ENCODE peak calls at places on chromosome 2, in six cellular contexts. P, W, B, F, J and Y are unnamed samples. For H3K9me3, the result is how much of the 10 kb centered on the place peaks cover.

GRCh38 chr2:158676295-158676694 is 118.8 kb upstream of the DAPL1 start:
- DNase-seq in P (no peak), W (no peak), B (no peak), F (no peak), J (no peak), Y (no peak)

GRCh38 chr2:47767497-47767844 is 15.5 kb upstream of the MSH6 start:
- DNase-seq in P (no peak), W (no peak), B (no peak), F (no peak), J (no peak), Y (no peak)

GRCh38 chr2:164813535-164813934 is 28.1 kb downstream of the COBLL1 start:
- DNase-seq in P (no peak), W (no peak), B (no peak), F (no peak), J (no peak), Y (no peak)

GRCh38 chr2:42752299-42752698 is 11.6 kb downstream of the OXER1 start:
- DNase-seq in P (no peak), W (no peak), B (no peak), F (no peak), J (no peak), Y (no peak)

GRCh38 chr2:101949304-101949703 is 42.5 kb upstream of the IL1R2 start:
- DNase-seq in P (no peak), W (no peak), B (no peak), F (no peak), J (no peak), Y (no peak)

GRCh38 chr2:218266316-218266979 is 3.5 kb downstream of the AAMP start:
- DNase-seq in P (no peak), W (no peak), B (no peak), F (no peak), J (no peak), Y (no peak)

GRCh38 chr2:207499114-207499513 is 30.6 kb upstream of the CREB1 start:
- DNase-seq in P (no peak), W (no peak), B (no peak), F (no peak), J (no peak), Y (no peak)

GRCh38 chr2:218960196-218961165 is 1.0 kb downstream of the CDK5R2 start:
- DNase-seq in P (no peak), W (no peak), B (no peak), F (peak), J (no peak), Y (no peak)

GRCh38 chr2:235900631-235901030 is 267.6 kb downstream of the GBX2 start:
- DNase-seq in P (no peak), W (no peak), B (no peak), F (no peak), J (no peak), Y (no peak)

GRCh38 chr2:188142636-188143035 is 149.0 kb upstream of the GULP1 start:
- DNase-seq in P (no peak), W (no peak), B (no peak), F (no peak), J (no peak), Y (no peak)

GRCh38 chr2:154244932-154245331 is 373.2 kb downstream of the GALNT13 start:
- DNase-seq in P (no peak), W (no peak), B (no peak), F (no peak), J (no peak), Y (no peak)

GRCh38 chr2:3034396-3034795 is 343.2 kb downstream of the EIPR1 start:
- DNase-seq in P (no peak), W (no peak), B (no peak), F (no peak), J (no peak), Y (no peak)

GRCh38 chr2:196063773-196064172 is 4.9 kb downstream of the DNAH7 start:
- DNase-seq in P (no peak), W (no peak), B (no peak), F (no peak), J (no peak), Y (no peak)

GRCh38 chr2:149768320-149768799 is 180.8 kb upstream of the MMADHC start:
- DNase-seq in P (no peak), W (no peak), B (no peak), F (no peak), J (no peak), Y (no peak)

GRCh38 chr2:127424598-127425379 is 6.6 kb downstream of the PROC start:
- DNase-seq in P (no peak), W (no peak), B (no peak), F (no peak), J (no peak), Y (no peak)

GRCh38 chr2:46276652-46277051 is 20.6 kb upstream of the EPAS1 start:
- DNase-seq in P (no peak), W (no peak), B (no peak), F (no peak), J (no peak), Y (no peak)

GRCh38 chr2:110874565-110875383 is 142.4 kb downstream of the ACOXL start:
- DNase-seq in P (no peak), W (no peak), B (no peak), F (no peak), J (no peak), Y (no peak)

GRCh38 chr2:60945341-60945740 is 64.0 kb downstream of the REL start:
- DNase-seq in P (no peak), W (no peak), B (no peak), F (no peak), J (no peak), Y (no peak)

GRCh38 chr2:152468832-152469692 is 134.1 kb downstream of the FMNL2 start:
- DNase-seq in P (no peak), W (no peak), B (no peak), F (no peak), J (no peak), Y (peak)

GRCh38 chr2:172674034-172674967 is 61.3 kb upstream of the RAPGEF4 start:
- DNase-seq in P (peak), W (peak), B (peak), F (no peak), J (peak), Y (no peak)

GRCh38 chr2:160194946-160195345 is 5.1 kb downstream of the ITGB6 start:
- DNase-seq in P (no peak), W (no peak), B (no peak), F (no peak), J (no peak), Y (no peak)

GRCh38 chr2:220572385-220572784 is 945.0 kb downstream of the SLC4A3 start:
- DNase-seq in P (no peak), W (no peak), B (no peak), F (no peak), J (no peak), Y (no peak)

GRCh38 chr2:20618468-20618885 is 32.4 kb downstream of the HS1BP3 start:
- DNase-seq in P (peak), W (no peak), B (no peak), F (no peak), J (no peak), Y (no peak)

GRCh38 chr2:111025288-111025687 is 95.4 kb upstream of the BCL2L11 start:
- DNase-seq in P (no peak), W (no peak), B (no peak), F (no peak), J (no peak), Y (no peak)

GRCh38 chr2:58044145-58044544 is 2.5 kb upstream of the VRK2 start:
- DNase-seq in P (no peak), W (no peak), B (no peak), F (no peak), J (no peak), Y (no peak)

GRCh38 chr2:26344581-26345283 is 1.2 kb upstream of the SELENOI start:
- DNase-seq in P (no peak), W (peak), B (peak), F (peak), J (peak), Y (peak)

GRCh38 chr2:65015731-65016130 is 26.5 kb downstream of the SLC1A4 start:
- DNase-seq in P (no peak), W (no peak), B (no peak), F (no peak), J (no peak), Y (no peak)

GRCh38 chr2:176111891-176112374 is 4.6 kb upstream of the HOXD10 start:
- DNase-seq in P (no peak), W (no peak), B (no peak), F (no peak), J (peak), Y (no peak)
- H3K9me3 ChIP-seq in P (under half), W (under half), B (under half), F (under half), J (under half), Y (under half)

GRCh38 chr2:85698880-85699254 is 4.7 kb downstream of the GNLY start:
- DNase-seq in P (no peak), W (no peak), B (no peak), F (no peak), J (no peak), Y (no peak)

GRCh38 chr2:85697716-85698115 is 3.6 kb downstream of the GNLY start:
- DNase-seq in P (no peak), W (no peak), B (no peak), F (no peak), J (no peak), Y (no peak)

GRCh38 chr2:85697096-85697495 is 2.9 kb downstream of the GNLY start:
- DNase-seq in P (no peak), W (no peak), B (no peak), F (no peak), J (no peak), Y (no peak)

GRCh38 chr2:85699325-85699724 is 5.2 kb downstream of the GNLY start:
- DNase-seq in P (no peak), W (no peak), B (no peak), F (no peak), J (no peak), Y (no peak)

GRCh38 chr2:85698184-85698879 is 4.2 kb downstream of the GNLY start:
- DNase-seq in P (no peak), W (no peak), B (no peak), F (no peak), J (no peak), Y (no peak)
- H3K9me3 ChIP-seq in P (under half), W (under half), B (under half), F (under half), J (under half), Y (under half)

DNA sequence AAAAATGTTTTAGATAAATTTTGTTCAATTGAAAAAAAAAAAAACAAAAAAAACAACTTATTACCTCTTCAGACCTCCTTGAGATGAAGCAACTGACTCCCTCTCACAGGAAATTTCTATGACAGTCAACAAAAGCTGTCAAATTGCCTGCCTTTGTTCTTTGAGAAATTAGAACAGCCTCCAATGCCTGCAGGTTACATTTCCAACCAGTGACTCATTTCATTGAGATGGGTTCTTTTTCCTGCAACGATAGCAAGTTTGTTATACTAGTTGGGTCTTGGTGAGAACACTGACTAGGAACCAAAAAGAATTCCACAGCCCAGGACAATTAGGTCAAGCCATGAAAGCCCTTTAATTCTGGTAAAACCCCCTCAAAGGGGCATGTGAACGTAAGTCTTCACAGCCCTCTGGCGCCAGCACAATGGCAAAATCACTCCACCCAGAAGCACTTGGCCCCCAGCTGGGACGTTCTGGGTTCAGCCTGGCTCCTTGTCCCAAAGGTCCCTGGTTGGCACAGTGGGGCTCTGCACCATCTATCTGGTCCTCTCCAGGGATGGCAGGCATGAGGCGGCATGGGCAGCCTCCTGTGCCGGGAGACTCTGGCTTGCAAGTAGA is 87.0 kb downstream of the SPP2 start:
- DNase-seq in P (no peak), W (no peak), B (no peak), F (no peak), J (no peak), Y (no peak)
- H3K9me3 ChIP-seq in P (under half), W (under half), B (under half), F (under half), J (under half), Y (under half)

DNA sequence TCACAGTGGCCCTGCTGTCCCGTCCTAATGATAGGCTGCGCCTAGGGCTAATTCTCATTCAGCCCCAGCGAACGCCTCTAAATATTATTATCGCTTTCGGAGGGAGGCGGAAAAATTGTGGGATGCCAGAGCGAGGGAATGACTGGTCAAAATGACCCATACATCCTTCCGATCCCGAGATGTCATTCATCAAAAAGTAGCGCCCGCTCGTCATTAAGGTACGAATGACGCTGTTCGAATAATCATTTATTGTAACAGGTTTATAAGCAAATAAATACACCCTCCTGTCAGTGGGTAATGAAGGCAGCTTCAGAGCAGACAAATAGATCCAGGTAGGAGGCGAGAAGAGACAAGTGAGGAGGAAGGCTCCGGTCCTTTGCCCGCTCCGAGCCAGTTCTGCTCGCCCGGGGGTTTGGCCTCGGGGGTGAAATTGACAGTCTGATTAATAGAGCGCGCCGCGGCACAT is at the start of gene EVX2:
- DNase-seq in P (no peak), W (no peak), B (no peak), F (no peak), J (peak), Y (no peak)
- H3K9me3 ChIP-seq in P (under half), W (under half), B (under half), F (under half), J (under half), Y (under half)

GRCh38 chr2:204213588-204213987 is 277.0 kb downstream of the ICOS start:
- DNase-seq in P (no peak), W (no peak), B (no peak), F (no peak), J (no peak), Y (no peak)
- H3K9me3 ChIP-seq in P (under half), W (under half), B (under half), F (under half), J (under half), Y (under half)

DNA sequence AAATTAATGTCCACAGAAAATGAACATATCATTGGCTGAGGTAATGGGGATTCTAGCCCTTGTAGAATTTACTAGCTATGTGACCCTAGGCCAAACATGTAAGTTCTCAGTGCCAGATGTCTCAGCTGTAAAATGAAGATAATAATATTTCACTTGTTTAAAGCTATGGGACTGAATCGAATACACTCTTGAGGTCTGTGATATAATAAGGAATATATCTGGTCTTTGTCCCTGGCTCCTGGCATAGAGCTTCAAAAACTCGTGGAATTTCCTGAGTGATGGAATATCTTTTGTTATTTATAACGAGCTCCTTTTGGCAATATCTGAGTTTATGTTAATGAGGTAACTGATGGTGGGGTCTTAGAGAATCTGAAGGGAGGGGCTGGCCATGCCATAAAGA is 201.4 kb upstream of the CYP26B1 start:
- DNase-seq in P (no peak), W (no peak), B (no peak), F (no peak), J (no peak), Y (no peak)
- H3K9me3 ChIP-seq in P (under half), W (under half), B (under half), F (under half), J (under half), Y (under half)